ENCODE peak calls at places on chromosomes 11 and 22, in ten cellular contexts. One of them, this sample, is unnamed.

GRCh38 chr11:125404136-125404810 is 91.8 kb downstream of the FEZ1 start:
- DNase-seq in transverse colon: no peak
- DNase-seq in type B pancreatic cell: no peak
- DNase-seq in nephron progenitor cell: peak; percentile 71
- DNase-seq in fibroblast of pulmonary artery: no peak
- DNase-seq in neural crest cell: no peak
- DNase-seq in Peyer's patch: no peak
- DNase-seq in A549: no peak
- DNase-seq in left ventricle myocardium inferior: no peak
- DNase-seq in ovary: no peak
- DNase-seq in this sample: no peak

GRCh38 chr11:11985016-11985715 is 23.3 kb downstream of the DKK3 start:
- DNase-seq in transverse colon: no peak
- DNase-seq in type B pancreatic cell: no peak
- DNase-seq in nephron progenitor cell: no peak
- DNase-seq in fibroblast of pulmonary artery: peak; percentile 77
- DNase-seq in neural crest cell: no peak
- DNase-seq in Peyer's patch: no peak
- DNase-seq in A549: no peak
- DNase-seq in left ventricle myocardium inferior: no peak
- DNase-seq in ovary: no peak
- DNase-seq in this sample: no peak

GRCh38 chr11:6681949-6682348 is 1.2 kb downstream of the MRPL17 start:
- DNase-seq in transverse colon: no peak
- DNase-seq in type B pancreatic cell: no peak
- DNase-seq in nephron progenitor cell: peak; percentile 8
- DNase-seq in fibroblast of pulmonary artery: peak; percentile 38
- DNase-seq in neural crest cell: no peak
- DNase-seq in Peyer's patch: no peak
- DNase-seq in A549: no peak
- DNase-seq in left ventricle myocardium inferior: no peak
- DNase-seq in ovary: no peak
- DNase-seq in this sample: no peak

GRCh38 chr22:43275545-43275981 is 67.6 kb downstream of the SCUBE1 start:
- DNase-seq in transverse colon: no peak
- DNase-seq in type B pancreatic cell: no peak
- DNase-seq in nephron progenitor cell: no peak
- DNase-seq in fibroblast of pulmonary artery: peak; percentile 72
- DNase-seq in neural crest cell: no peak
- DNase-seq in Peyer's patch: no peak
- DNase-seq in A549: no peak
- DNase-seq in left ventricle myocardium inferior: no peak
- DNase-seq in ovary: no peak
- DNase-seq in this sample: no peak

GRCh38 chr11:95586155-95586554 is 203.4 kb downstream of the FAM76B start:
- DNase-seq in transverse colon: no peak
- DNase-seq in type B pancreatic cell: no peak
- DNase-seq in nephron progenitor cell: no peak
- DNase-seq in fibroblast of pulmonary artery: no peak
- DNase-seq in neural crest cell: peak; percentile 43
- DNase-seq in Peyer's patch: no peak
- DNase-seq in A549: no peak
- DNase-seq in left ventricle myocardium inferior: no peak
- DNase-seq in ovary: no peak
- DNase-seq in this sample: no peak

GRCh38 chr11:127042445-127042844 is 41.9 kb upstream of the KIRREL3 start:
- DNase-seq in transverse colon: no peak
- DNase-seq in type B pancreatic cell: no peak
- DNase-seq in nephron progenitor cell: no peak
- DNase-seq in fibroblast of pulmonary artery: no peak
- DNase-seq in neural crest cell: no peak
- DNase-seq in Peyer's patch: no peak
- DNase-seq in A549: no peak
- DNase-seq in left ventricle myocardium inferior: no peak
- DNase-seq in ovary: no peak
- DNase-seq in this sample: no peak

GRCh38 chr11:130829801-130830562 is 86.3 kb downstream of the SNX19 start:
- DNase-seq in transverse colon: peak; percentile 28
- DNase-seq in type B pancreatic cell: no peak
- DNase-seq in nephron progenitor cell: no peak
- DNase-seq in fibroblast of pulmonary artery: peak; percentile 36
- DNase-seq in neural crest cell: no peak
- DNase-seq in Peyer's patch: no peak
- DNase-seq in A549: no peak
- DNase-seq in left ventricle myocardium inferior: peak; percentile 78
- DNase-seq in ovary: peak; percentile 84
- DNase-seq in this sample: no peak

GRCh38 chr11:19345519-19345847 is 104.7 kb upstream of the E2F8 start:
- DNase-seq in transverse colon: no peak
- DNase-seq in type B pancreatic cell: no peak
- DNase-seq in nephron progenitor cell: peak; percentile 53
- DNase-seq in fibroblast of pulmonary artery: peak; percentile 31
- DNase-seq in neural crest cell: peak; percentile 46
- DNase-seq in Peyer's patch: no peak
- DNase-seq in A549: no peak
- DNase-seq in left ventricle myocardium inferior: no peak
- DNase-seq in ovary: no peak
- DNase-seq in this sample: no peak

GRCh38 chr22:46290843-46291785 is 5.6 kb upstream of the GTSE1 start:
- DNase-seq in transverse colon: no peak
- DNase-seq in type B pancreatic cell: no peak
- DNase-seq in nephron progenitor cell: no peak
- DNase-seq in fibroblast of pulmonary artery: no peak
- DNase-seq in neural crest cell: no peak
- DNase-seq in Peyer's patch: no peak
- DNase-seq in A549: no peak
- DNase-seq in left ventricle myocardium inferior: no peak
- DNase-seq in ovary: no peak
- DNase-seq in this sample: no peak

GRCh38 chr22:42397332-42398246 is 34.6 kb downstream of the NFAM1 start:
- DNase-seq in transverse colon: peak; percentile 35
- DNase-seq in type B pancreatic cell: no peak
- DNase-seq in nephron progenitor cell: no peak
- DNase-seq in fibroblast of pulmonary artery: no peak
- DNase-seq in neural crest cell: no peak
- DNase-seq in Peyer's patch: peak; percentile 84
- DNase-seq in A549: no peak
- DNase-seq in left ventricle myocardium inferior: peak; percentile 31
- DNase-seq in ovary: no peak
- DNase-seq in this sample: peak; percentile 78

GRCh38 chr11:117026593-117027330 is 71.5 kb downstream of the SIK3 start:
- DNase-seq in transverse colon: no peak
- DNase-seq in type B pancreatic cell: no peak
- DNase-seq in nephron progenitor cell: no peak
- DNase-seq in fibroblast of pulmonary artery: peak; percentile 73
- DNase-seq in neural crest cell: no peak
- DNase-seq in Peyer's patch: no peak
- DNase-seq in A549: no peak
- DNase-seq in left ventricle myocardium inferior: no peak
- DNase-seq in ovary: no peak
- DNase-seq in this sample: no peak

DNA sequence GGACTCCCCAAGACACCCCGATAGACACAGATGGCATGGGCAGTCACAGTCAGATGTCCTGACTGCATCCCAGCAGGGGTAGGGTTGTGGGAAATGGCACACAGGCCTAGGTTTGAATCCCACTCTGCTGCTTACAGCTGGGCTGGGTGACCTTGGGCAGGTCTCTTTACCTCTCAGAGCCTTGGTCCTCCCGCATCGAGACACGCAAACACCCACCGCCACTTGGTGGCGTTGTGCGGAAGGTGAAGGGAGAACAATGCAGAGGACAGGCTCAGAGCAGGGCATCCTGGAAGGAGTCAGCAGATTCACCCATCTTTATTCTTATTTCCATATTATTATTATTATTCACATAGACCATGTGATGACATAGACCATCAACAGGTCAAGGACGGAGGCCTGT is 140.5 kb downstream of the MIAT start:
- DNase-seq in transverse colon: no peak
- DNase-seq in type B pancreatic cell: no peak
- DNase-seq in nephron progenitor cell: no peak
- DNase-seq in fibroblast of pulmonary artery: no peak
- DNase-seq in neural crest cell: peak; percentile 9
- DNase-seq in Peyer's patch: no peak
- DNase-seq in A549: peak; percentile 13
- DNase-seq in left ventricle myocardium inferior: no peak
- DNase-seq in ovary: no peak
- DNase-seq in this sample: no peak
- TF ChIP-seq CTCF in transverse colon: no peak
- TF ChIP-seq CTCF in type B pancreatic cell: no peak
- TF ChIP-seq CTCF in nephron progenitor cell: no peak
- TF ChIP-seq CTCF in fibroblast of pulmonary artery: no peak
- TF ChIP-seq CTCF in neural crest cell: no peak
- TF ChIP-seq CTCF in Peyer's patch: no peak
- TF ChIP-seq CTCF in A549: peak; percentile 30
- TF ChIP-seq CTCF in left ventricle myocardium inferior: no peak
- TF ChIP-seq CTCF in ovary: no peak
- TF ChIP-seq CTCF in this sample: no peak

DNA sequence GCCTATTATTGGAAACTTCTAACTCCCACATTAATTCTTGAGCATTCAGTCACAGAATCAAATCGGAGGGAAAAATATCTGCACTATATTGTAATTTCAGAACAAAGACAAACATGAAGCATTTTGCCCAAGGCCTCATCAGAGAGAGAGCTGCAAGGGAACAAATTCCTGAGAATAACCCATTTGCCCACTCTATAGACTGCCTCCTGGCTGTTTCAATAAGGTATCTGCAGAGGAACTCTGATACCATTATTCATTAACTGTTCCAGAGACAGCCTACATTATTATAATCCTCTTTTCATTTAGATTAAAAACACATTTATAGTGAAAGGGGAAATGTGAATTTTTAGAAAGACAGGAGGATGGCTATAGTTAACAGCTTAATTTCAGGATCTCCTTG is 663.9 kb downstream of the DLG2 start:
- DNase-seq in transverse colon: no peak
- DNase-seq in type B pancreatic cell: no peak
- DNase-seq in nephron progenitor cell: no peak
- DNase-seq in fibroblast of pulmonary artery: no peak
- DNase-seq in neural crest cell: no peak
- DNase-seq in Peyer's patch: no peak
- DNase-seq in A549: no peak
- DNase-seq in left ventricle myocardium inferior: no peak
- DNase-seq in ovary: no peak
- DNase-seq in this sample: no peak
- TF ChIP-seq CTCF in transverse colon: no peak
- TF ChIP-seq CTCF in type B pancreatic cell: no peak
- TF ChIP-seq CTCF in nephron progenitor cell: no peak
- TF ChIP-seq CTCF in fibroblast of pulmonary artery: no peak
- TF ChIP-seq CTCF in neural crest cell: no peak
- TF ChIP-seq CTCF in Peyer's patch: no peak
- TF ChIP-seq CTCF in A549: no peak
- TF ChIP-seq CTCF in left ventricle myocardium inferior: no peak
- TF ChIP-seq CTCF in ovary: no peak
- TF ChIP-seq CTCF in this sample: no peak

GRCh38 chr22:49630448-49630946 is 197.2 kb downstream of the BRD1 start:
- DNase-seq in transverse colon: no peak
- DNase-seq in type B pancreatic cell: no peak
- DNase-seq in nephron progenitor cell: no peak
- DNase-seq in fibroblast of pulmonary artery: no peak
- DNase-seq in neural crest cell: no peak
- DNase-seq in Peyer's patch: no peak
- DNase-seq in A549: no peak
- DNase-seq in left ventricle myocardium inferior: no peak
- DNase-seq in ovary: no peak
- DNase-seq in this sample: no peak

GRCh38 chr22:49633010-49633324 is 194.7 kb downstream of the BRD1 start:
- DNase-seq in transverse colon: no peak
- DNase-seq in type B pancreatic cell: no peak
- DNase-seq in nephron progenitor cell: peak; percentile 26
- DNase-seq in fibroblast of pulmonary artery: no peak
- DNase-seq in neural crest cell: no peak
- DNase-seq in Peyer's patch: no peak
- DNase-seq in A549: no peak
- DNase-seq in left ventricle myocardium inferior: peak; percentile 25
- DNase-seq in ovary: no peak
- DNase-seq in this sample: no peak

GRCh38 chr22:49629586-49630447 is 197.9 kb downstream of the BRD1 start:
- DNase-seq in transverse colon: no peak
- DNase-seq in type B pancreatic cell: no peak
- DNase-seq in nephron progenitor cell: no peak
- DNase-seq in fibroblast of pulmonary artery: no peak
- DNase-seq in neural crest cell: no peak
- DNase-seq in Peyer's patch: no peak
- DNase-seq in A549: no peak
- DNase-seq in left ventricle myocardium inferior: no peak
- DNase-seq in ovary: no peak
- DNase-seq in this sample: no peak

GRCh38 chr22:49634006-49634772 is 193.5 kb downstream of the BRD1 start:
- DNase-seq in transverse colon: no peak
- DNase-seq in type B pancreatic cell: no peak
- DNase-seq in nephron progenitor cell: no peak
- DNase-seq in fibroblast of pulmonary artery: no peak
- DNase-seq in neural crest cell: no peak
- DNase-seq in Peyer's patch: no peak
- DNase-seq in A549: no peak
- DNase-seq in left ventricle myocardium inferior: no peak
- DNase-seq in ovary: no peak
- DNase-seq in this sample: no peak

DNA sequence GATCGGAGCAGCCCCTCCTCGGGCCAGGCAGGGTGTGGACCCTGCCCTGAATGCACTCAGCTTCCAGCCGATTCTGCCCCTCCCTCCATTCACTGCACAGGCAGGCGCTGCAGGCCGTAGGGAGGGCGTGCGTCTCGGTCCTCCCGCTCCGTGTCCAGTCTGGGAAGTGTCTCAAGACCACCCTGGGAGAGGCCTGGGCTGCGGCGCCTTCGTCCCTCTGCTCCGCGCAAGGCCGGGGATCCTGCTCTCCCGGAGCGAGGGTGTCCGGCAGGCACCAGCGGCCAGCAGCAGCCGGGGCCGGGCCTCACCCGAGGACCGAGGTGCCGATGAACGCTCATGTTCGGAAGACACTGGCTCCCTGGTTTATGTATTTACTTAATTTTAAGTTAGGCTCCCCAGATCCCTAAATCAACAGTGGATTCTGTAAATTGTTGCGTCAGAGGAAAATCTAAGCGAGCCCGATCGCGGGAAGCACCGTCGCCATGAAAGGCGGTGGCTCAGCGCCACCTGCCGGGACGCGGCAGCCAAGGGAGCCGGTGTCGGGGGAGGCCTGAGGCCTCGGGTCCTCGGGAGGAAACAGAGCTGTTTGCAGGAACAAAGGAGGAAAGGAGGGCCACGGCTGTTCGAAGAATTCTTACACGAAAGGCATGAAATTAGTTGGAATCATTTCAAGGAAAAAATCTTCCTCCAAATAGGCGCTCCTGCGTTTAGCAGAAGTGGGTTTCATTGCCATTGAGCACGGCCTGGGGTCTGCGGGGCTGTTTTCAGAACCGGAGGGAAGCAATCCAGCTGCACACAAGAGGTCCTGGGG is 195.3 kb downstream of the BRD1 start:
- DNase-seq in transverse colon: peak; percentile 37
- DNase-seq in type B pancreatic cell: peak; percentile 83
- DNase-seq in nephron progenitor cell: peak; percentile 81
- DNase-seq in fibroblast of pulmonary artery: peak; percentile 62
- DNase-seq in neural crest cell: peak; percentile 82
- DNase-seq in Peyer's patch: peak; percentile 57
- DNase-seq in A549: peak; percentile 67
- DNase-seq in left ventricle myocardium inferior: peak; percentile 47
- DNase-seq in ovary: peak; percentile 81
- DNase-seq in this sample: peak; percentile 64
- TF ChIP-seq CTCF in transverse colon: peak; percentile 66
- TF ChIP-seq CTCF in type B pancreatic cell: peak; percentile 97
- TF ChIP-seq CTCF in nephron progenitor cell: peak; percentile 90
- TF ChIP-seq CTCF in fibroblast of pulmonary artery: peak; percentile 84
- TF ChIP-seq CTCF in neural crest cell: peak; percentile 98
- TF ChIP-seq CTCF in Peyer's patch: peak; percentile 55
- TF ChIP-seq CTCF in A549: peak; percentile 80
- TF ChIP-seq CTCF in left ventricle myocardium inferior: peak; percentile 88
- TF ChIP-seq CTCF in ovary: peak; percentile 60
- TF ChIP-seq CTCF in this sample: peak; percentile 29

GRCh38 chr11:30653606-30654005 is 67.5 kb upstream of the MPPED2 start:
- DNase-seq in transverse colon: no peak
- DNase-seq in type B pancreatic cell: no peak
- DNase-seq in nephron progenitor cell: no peak
- DNase-seq in fibroblast of pulmonary artery: no peak
- DNase-seq in neural crest cell: no peak
- DNase-seq in Peyer's patch: no peak
- DNase-seq in A549: no peak
- DNase-seq in left ventricle myocardium inferior: no peak
- DNase-seq in ovary: no peak
- DNase-seq in this sample: no peak
- TF ChIP-seq CTCF in transverse colon: no peak
- TF ChIP-seq CTCF in type B pancreatic cell: no peak
- TF ChIP-seq CTCF in nephron progenitor cell: no peak
- TF ChIP-seq CTCF in fibroblast of pulmonary artery: no peak
- TF ChIP-seq CTCF in neural crest cell: no peak
- TF ChIP-seq CTCF in Peyer's patch: no peak
- TF ChIP-seq CTCF in A549: no peak
- TF ChIP-seq CTCF in left ventricle myocardium inferior: no peak
- TF ChIP-seq CTCF in ovary: no peak
- TF ChIP-seq CTCF in this sample: no peak

This sample was measured in GM13976.